ENCODE peak calls at places on chromosomes 13 and 19, in nine cellular contexts. One of them, this sample, is unnamed.
A peak's percentile ranks its signal among the peaks of the same experiment; 100 is the strongest.

GRCh38 chr19:30222428-30222873 is 149.7 kb upstream of the ZNF536 start:
- DNase-seq in spleen: no peak
- DNase-seq in NCI-H1105 treated with DMSO at 0.1 percent for 48 hours: no peak
- DNase-seq in stimulated activated CD4-positive, alpha-beta T cell treated with anti-CD3 and anti-CD28 coated beads, TNF-alpha, amount 100 ng/mL, for 1 hour: no peak
- DNase-seq in mammary epithelial cell: no peak
- DNase-seq in GM04504: no peak
- DNase-seq in T-cell: no peak
- DNase-seq in NCI-H1417 treated with DMSO at 0.1 percent for 48 hours: no peak
- DNase-seq in activated CD4-positive, CD25-positive, alpha-beta regulatory T cell: no peak
- DNase-seq in this sample: no peak

GRCh38 chr19:10285393-10285792 is 1.4 kb upstream of the ICAM4 start:
- DNase-seq in spleen: no peak
- DNase-seq in NCI-H1105 treated with DMSO at 0.1 percent for 48 hours: no peak
- DNase-seq in stimulated activated CD4-positive, alpha-beta T cell treated with anti-CD3 and anti-CD28 coated beads, TNF-alpha, amount 100 ng/mL, for 1 hour: no peak
- DNase-seq in mammary epithelial cell: no peak
- DNase-seq in GM04504: no peak
- DNase-seq in T-cell: no peak
- DNase-seq in NCI-H1417 treated with DMSO at 0.1 percent for 48 hours: no peak
- DNase-seq in activated CD4-positive, CD25-positive, alpha-beta regulatory T cell: no peak
- DNase-seq in this sample: no peak

GRCh38 chr13:78649997-78650724 is 8.8 kb downstream of the OBI1 start:
- DNase-seq in spleen: no peak
- DNase-seq in NCI-H1105 treated with DMSO at 0.1 percent for 48 hours: no peak
- DNase-seq in stimulated activated CD4-positive, alpha-beta T cell treated with anti-CD3 and anti-CD28 coated beads, TNF-alpha, amount 100 ng/mL, for 1 hour: no peak
- DNase-seq in mammary epithelial cell: no peak
- DNase-seq in GM04504: no peak
- DNase-seq in T-cell: no peak
- DNase-seq in NCI-H1417 treated with DMSO at 0.1 percent for 48 hours: no peak
- DNase-seq in activated CD4-positive, CD25-positive, alpha-beta regulatory T cell: no peak
- DNase-seq in this sample: no peak

GRCh38 chr19:7545904-7546303 is 10.4 kb downstream of the PNPLA6 start:
- DNase-seq in spleen: no peak
- DNase-seq in NCI-H1105 treated with DMSO at 0.1 percent for 48 hours: no peak
- DNase-seq in stimulated activated CD4-positive, alpha-beta T cell treated with anti-CD3 and anti-CD28 coated beads, TNF-alpha, amount 100 ng/mL, for 1 hour: no peak
- DNase-seq in mammary epithelial cell: no peak
- DNase-seq in GM04504: no peak
- DNase-seq in T-cell: no peak
- DNase-seq in NCI-H1417 treated with DMSO at 0.1 percent for 48 hours: no peak
- DNase-seq in activated CD4-positive, CD25-positive, alpha-beta regulatory T cell: no peak
- DNase-seq in this sample: no peak

GRCh38 chr19:29967623-29968022 is 25.6 kb downstream of the URI1 start:
- DNase-seq in spleen: no peak
- DNase-seq in NCI-H1105 treated with DMSO at 0.1 percent for 48 hours: no peak
- DNase-seq in stimulated activated CD4-positive, alpha-beta T cell treated with anti-CD3 and anti-CD28 coated beads, TNF-alpha, amount 100 ng/mL, for 1 hour: no peak
- DNase-seq in mammary epithelial cell: no peak
- DNase-seq in GM04504: no peak
- DNase-seq in T-cell: no peak
- DNase-seq in NCI-H1417 treated with DMSO at 0.1 percent for 48 hours: no peak
- DNase-seq in activated CD4-positive, CD25-positive, alpha-beta regulatory T cell: no peak
- DNase-seq in this sample: no peak

GRCh38 chr13:41577437-41577836 is 120.1 kb downstream of the RGCC start:
- DNase-seq in spleen: no peak
- DNase-seq in NCI-H1105 treated with DMSO at 0.1 percent for 48 hours: no peak
- DNase-seq in stimulated activated CD4-positive, alpha-beta T cell treated with anti-CD3 and anti-CD28 coated beads, TNF-alpha, amount 100 ng/mL, for 1 hour: no peak
- DNase-seq in mammary epithelial cell: no peak
- DNase-seq in GM04504: peak; percentile 58
- DNase-seq in T-cell: no peak
- DNase-seq in NCI-H1417 treated with DMSO at 0.1 percent for 48 hours: no peak
- DNase-seq in activated CD4-positive, CD25-positive, alpha-beta regulatory T cell: no peak
- DNase-seq in this sample: no peak

GRCh38 chr13:104301216-104301975 is 1235.2 kb upstream of the SLC10A2 start:
- DNase-seq in spleen: no peak
- DNase-seq in NCI-H1105 treated with DMSO at 0.1 percent for 48 hours: peak; percentile 99
- DNase-seq in stimulated activated CD4-positive, alpha-beta T cell treated with anti-CD3 and anti-CD28 coated beads, TNF-alpha, amount 100 ng/mL, for 1 hour: no peak
- DNase-seq in mammary epithelial cell: no peak
- DNase-seq in GM04504: no peak
- DNase-seq in T-cell: no peak
- DNase-seq in NCI-H1417 treated with DMSO at 0.1 percent for 48 hours: no peak
- DNase-seq in activated CD4-positive, CD25-positive, alpha-beta regulatory T cell: no peak
- DNase-seq in this sample: no peak

GRCh38 chr19:32176591-32176990 is 168.8 kb upstream of the ZNF507 start:
- DNase-seq in spleen: no peak
- DNase-seq in NCI-H1105 treated with DMSO at 0.1 percent for 48 hours: no peak
- DNase-seq in stimulated activated CD4-positive, alpha-beta T cell treated with anti-CD3 and anti-CD28 coated beads, TNF-alpha, amount 100 ng/mL, for 1 hour: no peak
- DNase-seq in mammary epithelial cell: no peak
- DNase-seq in GM04504: no peak
- DNase-seq in T-cell: no peak
- DNase-seq in NCI-H1417 treated with DMSO at 0.1 percent for 48 hours: no peak
- DNase-seq in activated CD4-positive, CD25-positive, alpha-beta regulatory T cell: no peak
- DNase-seq in this sample: no peak

GRCh38 chr19:2246801-2247361 is 2.2 kb upstream of the AMH start:
- DNase-seq in spleen: no peak
- DNase-seq in NCI-H1105 treated with DMSO at 0.1 percent for 48 hours: no peak
- DNase-seq in stimulated activated CD4-positive, alpha-beta T cell treated with anti-CD3 and anti-CD28 coated beads, TNF-alpha, amount 100 ng/mL, for 1 hour: no peak
- DNase-seq in mammary epithelial cell: no peak
- DNase-seq in GM04504: no peak
- DNase-seq in T-cell: no peak
- DNase-seq in NCI-H1417 treated with DMSO at 0.1 percent for 48 hours: no peak
- DNase-seq in activated CD4-positive, CD25-positive, alpha-beta regulatory T cell: no peak
- DNase-seq in this sample: no peak

GRCh38 chr19:50413531-50413930 is 5.2 kb upstream of the SPIB start:
- DNase-seq in spleen: peak; percentile 77
- DNase-seq in NCI-H1105 treated with DMSO at 0.1 percent for 48 hours: no peak
- DNase-seq in stimulated activated CD4-positive, alpha-beta T cell treated with anti-CD3 and anti-CD28 coated beads, TNF-alpha, amount 100 ng/mL, for 1 hour: no peak
- DNase-seq in mammary epithelial cell: no peak
- DNase-seq in GM04504: no peak
- DNase-seq in T-cell: no peak
- DNase-seq in NCI-H1417 treated with DMSO at 0.1 percent for 48 hours: no peak
- DNase-seq in activated CD4-positive, CD25-positive, alpha-beta regulatory T cell: no peak
- DNase-seq in this sample: no peak

GRCh38 chr19:13153627-13154240 is 3.5 kb downstream of the IER2 start:
- DNase-seq in spleen: peak; percentile 92
- DNase-seq in NCI-H1105 treated with DMSO at 0.1 percent for 48 hours: peak; percentile 32
- DNase-seq in stimulated activated CD4-positive, alpha-beta T cell treated with anti-CD3 and anti-CD28 coated beads, TNF-alpha, amount 100 ng/mL, for 1 hour: no peak
- DNase-seq in mammary epithelial cell: no peak
- DNase-seq in GM04504: no peak
- DNase-seq in T-cell: no peak
- DNase-seq in NCI-H1417 treated with DMSO at 0.1 percent for 48 hours: no peak
- DNase-seq in activated CD4-positive, CD25-positive, alpha-beta regulatory T cell: no peak
- DNase-seq in this sample: no peak

GRCh38 chr19:13036366-13036976 is 41.2 kb downstream of the NFIX start:
- DNase-seq in spleen: no peak
- DNase-seq in NCI-H1105 treated with DMSO at 0.1 percent for 48 hours: peak; percentile 93
- DNase-seq in stimulated activated CD4-positive, alpha-beta T cell treated with anti-CD3 and anti-CD28 coated beads, TNF-alpha, amount 100 ng/mL, for 1 hour: no peak
- DNase-seq in mammary epithelial cell: peak; percentile 83
- DNase-seq in GM04504: no peak
- DNase-seq in T-cell: no peak
- DNase-seq in NCI-H1417 treated with DMSO at 0.1 percent for 48 hours: peak; percentile 81
- DNase-seq in activated CD4-positive, CD25-positive, alpha-beta regulatory T cell: no peak
- DNase-seq in this sample: peak; percentile 96

GRCh38 chr19:56356944-56357343 is 36.4 kb downstream of the ZNF582 start:
- DNase-seq in spleen: no peak
- DNase-seq in NCI-H1105 treated with DMSO at 0.1 percent for 48 hours: no peak
- DNase-seq in stimulated activated CD4-positive, alpha-beta T cell treated with anti-CD3 and anti-CD28 coated beads, TNF-alpha, amount 100 ng/mL, for 1 hour: no peak
- DNase-seq in mammary epithelial cell: peak; percentile 13
- DNase-seq in GM04504: no peak
- DNase-seq in T-cell: no peak
- DNase-seq in NCI-H1417 treated with DMSO at 0.1 percent for 48 hours: no peak
- DNase-seq in activated CD4-positive, CD25-positive, alpha-beta regulatory T cell: no peak
- DNase-seq in this sample: no peak

GRCh38 chr19:13557756-13558398 is 51.6 kb upstream of the CACNA1A start:
- DNase-seq in spleen: no peak
- DNase-seq in NCI-H1105 treated with DMSO at 0.1 percent for 48 hours: peak; percentile 27
- DNase-seq in stimulated activated CD4-positive, alpha-beta T cell treated with anti-CD3 and anti-CD28 coated beads, TNF-alpha, amount 100 ng/mL, for 1 hour: no peak
- DNase-seq in mammary epithelial cell: peak; percentile 11
- DNase-seq in GM04504: no peak
- DNase-seq in T-cell: no peak
- DNase-seq in NCI-H1417 treated with DMSO at 0.1 percent for 48 hours: no peak
- DNase-seq in activated CD4-positive, CD25-positive, alpha-beta regulatory T cell: no peak
- DNase-seq in this sample: peak; percentile 41

GRCh38 chr13:94143624-94144350 is 335.7 kb downstream of the DCT start:
- DNase-seq in spleen: no peak
- DNase-seq in NCI-H1105 treated with DMSO at 0.1 percent for 48 hours: no peak
- DNase-seq in stimulated activated CD4-positive, alpha-beta T cell treated with anti-CD3 and anti-CD28 coated beads, TNF-alpha, amount 100 ng/mL, for 1 hour: no peak
- DNase-seq in mammary epithelial cell: no peak
- DNase-seq in GM04504: no peak
- DNase-seq in T-cell: no peak
- DNase-seq in NCI-H1417 treated with DMSO at 0.1 percent for 48 hours: no peak
- DNase-seq in activated CD4-positive, CD25-positive, alpha-beta regulatory T cell: no peak
- DNase-seq in this sample: no peak

GRCh38 chr13:73960474-73960873 is 173.7 kb downstream of the KLF12 start:
- DNase-seq in spleen: no peak
- DNase-seq in NCI-H1105 treated with DMSO at 0.1 percent for 48 hours: no peak
- DNase-seq in stimulated activated CD4-positive, alpha-beta T cell treated with anti-CD3 and anti-CD28 coated beads, TNF-alpha, amount 100 ng/mL, for 1 hour: no peak
- DNase-seq in mammary epithelial cell: no peak
- DNase-seq in GM04504: no peak
- DNase-seq in T-cell: no peak
- DNase-seq in NCI-H1417 treated with DMSO at 0.1 percent for 48 hours: no peak
- DNase-seq in activated CD4-positive, CD25-positive, alpha-beta regulatory T cell: no peak
- DNase-seq in this sample: no peak

GRCh38 chr13:73816702-73817101 is 317.5 kb downstream of the KLF12 start:
- DNase-seq in spleen: no peak
- DNase-seq in NCI-H1105 treated with DMSO at 0.1 percent for 48 hours: no peak
- DNase-seq in stimulated activated CD4-positive, alpha-beta T cell treated with anti-CD3 and anti-CD28 coated beads, TNF-alpha, amount 100 ng/mL, for 1 hour: no peak
- DNase-seq in mammary epithelial cell: peak; percentile 82
- DNase-seq in GM04504: no peak
- DNase-seq in T-cell: no peak
- DNase-seq in NCI-H1417 treated with DMSO at 0.1 percent for 48 hours: no peak
- DNase-seq in activated CD4-positive, CD25-positive, alpha-beta regulatory T cell: no peak
- DNase-seq in this sample: no peak

GRCh38 chr19:50967924-50968708 is 1.3 kb downstream of the KLK6 start:
- DNase-seq in spleen: no peak
- DNase-seq in NCI-H1105 treated with DMSO at 0.1 percent for 48 hours: no peak
- DNase-seq in stimulated activated CD4-positive, alpha-beta T cell treated with anti-CD3 and anti-CD28 coated beads, TNF-alpha, amount 100 ng/mL, for 1 hour: no peak
- DNase-seq in mammary epithelial cell: peak; percentile 49
- DNase-seq in GM04504: no peak
- DNase-seq in T-cell: no peak
- DNase-seq in NCI-H1417 treated with DMSO at 0.1 percent for 48 hours: no peak
- DNase-seq in activated CD4-positive, CD25-positive, alpha-beta regulatory T cell: no peak
- DNase-seq in this sample: no peak

GRCh38 chr13:44045179-44045562 is 165.5 kb downstream of the LACC1 start:
- DNase-seq in spleen: no peak
- DNase-seq in NCI-H1105 treated with DMSO at 0.1 percent for 48 hours: peak; percentile 65
- DNase-seq in stimulated activated CD4-positive, alpha-beta T cell treated with anti-CD3 and anti-CD28 coated beads, TNF-alpha, amount 100 ng/mL, for 1 hour: no peak
- DNase-seq in mammary epithelial cell: no peak
- DNase-seq in GM04504: no peak
- DNase-seq in T-cell: no peak
- DNase-seq in NCI-H1417 treated with DMSO at 0.1 percent for 48 hours: peak; percentile 37
- DNase-seq in activated CD4-positive, CD25-positive, alpha-beta regulatory T cell: no peak
- DNase-seq in this sample: no peak

GRCh38 chr19:23056516-23056915 is 53.5 kb upstream of the ZNF728 start:
- DNase-seq in spleen: no peak
- DNase-seq in NCI-H1105 treated with DMSO at 0.1 percent for 48 hours: no peak
- DNase-seq in stimulated activated CD4-positive, alpha-beta T cell treated with anti-CD3 and anti-CD28 coated beads, TNF-alpha, amount 100 ng/mL, for 1 hour: no peak
- DNase-seq in mammary epithelial cell: no peak
- DNase-seq in GM04504: no peak
- DNase-seq in T-cell: no peak
- DNase-seq in NCI-H1417 treated with DMSO at 0.1 percent for 48 hours: no peak
- DNase-seq in activated CD4-positive, CD25-positive, alpha-beta regulatory T cell: no peak
- DNase-seq in this sample: no peak

This sample was measured in NCI-H510A treated with DMSO at 0.1 percent for 48 hours.